ENCODE peak calls at places on chromosomes 6 and 20, in five cellular contexts. One of them, this sample, is unnamed.

GRCh38 chr20:55522296-55522815 is 483.0 kb downstream of the CBLN4 start:
- DNase-seq in body of pancreas: no peak
- DNase-seq in ascending aorta: no peak
- DNase-seq in left lung: no peak
- DNase-seq in aorta: no peak
- DNase-seq in this sample: no peak

GRCh38 chr6:134249412-134249758 is 68.5 kb downstream of the SGK1 start:
- DNase-seq in body of pancreas: peak; percentile 27
- DNase-seq in ascending aorta: no peak
- DNase-seq in left lung: no peak
- DNase-seq in aorta: no peak
- DNase-seq in this sample: no peak

GRCh38 chr6:137550527-137550926 is 56.3 kb upstream of the OLIG3 start:
- DNase-seq in body of pancreas: no peak
- DNase-seq in ascending aorta: no peak
- DNase-seq in left lung: no peak
- DNase-seq in aorta: no peak
- DNase-seq in this sample: no peak

GRCh38 chr6:96246563-96246962 is 230.8 kb downstream of the FUT9 start:
- DNase-seq in body of pancreas: no peak
- DNase-seq in ascending aorta: no peak
- DNase-seq in left lung: no peak
- DNase-seq in aorta: no peak
- DNase-seq in this sample: no peak

GRCh38 chr6:75206338-75207210 is 721 bp upstream of the COL12A1 start:
- DNase-seq in body of pancreas: no peak
- DNase-seq in ascending aorta: no peak
- DNase-seq in left lung: peak; percentile 32
- DNase-seq in aorta: peak; percentile 81
- DNase-seq in this sample: no peak

GRCh38 chr6:85360794-85361642 is 88.9 kb upstream of the NT5E start:
- DNase-seq in body of pancreas: peak; percentile 12
- DNase-seq in ascending aorta: no peak
- DNase-seq in left lung: peak; percentile 35
- DNase-seq in aorta: no peak
- DNase-seq in this sample: peak; percentile 75

GRCh38 chr20:13187899-13188298 is 33.2 kb upstream of the ISM1 start:
- DNase-seq in body of pancreas: no peak
- DNase-seq in ascending aorta: no peak
- DNase-seq in left lung: no peak
- DNase-seq in aorta: no peak
- DNase-seq in this sample: no peak

GRCh38 chr6:38302081-38302480 is 337.6 kb downstream of the BTBD9 start:
- DNase-seq in body of pancreas: no peak
- DNase-seq in ascending aorta: no peak
- DNase-seq in left lung: no peak
- DNase-seq in aorta: no peak
- DNase-seq in this sample: no peak

GRCh38 chr6:125423047-125423446 is 121.3 kb upstream of the HDDC2 start:
- DNase-seq in body of pancreas: no peak
- DNase-seq in ascending aorta: no peak
- DNase-seq in left lung: no peak
- DNase-seq in aorta: no peak
- DNase-seq in this sample: no peak

GRCh38 chr6:78749326-78749725 is 118.0 kb upstream of the IRAK1BP1 start:
- DNase-seq in body of pancreas: no peak
- DNase-seq in ascending aorta: no peak
- DNase-seq in left lung: no peak
- DNase-seq in aorta: no peak
- DNase-seq in this sample: no peak

GRCh38 chr6:37015532-37015931 is 10.1 kb downstream of the FGD2 start:
- DNase-seq in body of pancreas: no peak
- DNase-seq in ascending aorta: no peak
- DNase-seq in left lung: no peak
- DNase-seq in aorta: no peak
- DNase-seq in this sample: no peak

GRCh38 chr6:14984454-14984853 is 261.4 kb upstream of the JARID2 start:
- DNase-seq in body of pancreas: peak; percentile 37
- DNase-seq in ascending aorta: no peak
- DNase-seq in left lung: peak; percentile 47
- DNase-seq in aorta: no peak
- DNase-seq in this sample: peak; percentile 6

GRCh38 chr20:38731738-38732113 is 7.4 kb downstream of the SLC32A1 start:
- DNase-seq in body of pancreas: no peak
- DNase-seq in ascending aorta: no peak
- DNase-seq in left lung: no peak
- DNase-seq in aorta: no peak
- DNase-seq in this sample: no peak

GRCh38 chr20:52259295-52259694 is 67.7 kb upstream of the ZFP64 start:
- DNase-seq in body of pancreas: no peak
- DNase-seq in ascending aorta: no peak
- DNase-seq in left lung: no peak
- DNase-seq in aorta: no peak
- DNase-seq in this sample: no peak

GRCh38 chr20:920306-920705 is 4.2 kb upstream of the ANGPT4 start:
- DNase-seq in body of pancreas: no peak
- DNase-seq in ascending aorta: no peak
- DNase-seq in left lung: no peak
- DNase-seq in aorta: no peak
- DNase-seq in this sample: no peak

GRCh38 chr6:149060300-149060984 is 257.1 kb upstream of the TAB2 start:
- DNase-seq in body of pancreas: peak; percentile 27
- DNase-seq in ascending aorta: no peak
- DNase-seq in left lung: no peak
- DNase-seq in aorta: no peak
- DNase-seq in this sample: no peak

GRCh38 chr20:10306440-10307358 is 88.1 kb downstream of the SNAP25 start:
- DNase-seq in body of pancreas: no peak
- DNase-seq in ascending aorta: no peak
- DNase-seq in left lung: no peak
- DNase-seq in aorta: no peak
- DNase-seq in this sample: no peak

GRCh38 chr6:65711531-65711930 is 4.5 kb upstream of the EYS start:
- DNase-seq in body of pancreas: no peak
- DNase-seq in ascending aorta: no peak
- DNase-seq in left lung: no peak
- DNase-seq in aorta: no peak
- DNase-seq in this sample: no peak

GRCh38 chr6:2158596-2159271 is 86.7 kb downstream of the GMDS start:
- DNase-seq in body of pancreas: no peak
- DNase-seq in ascending aorta: no peak
- DNase-seq in left lung: no peak
- DNase-seq in aorta: no peak
- DNase-seq in this sample: no peak

GRCh38 chr6:21265264-21266044 is 328.1 kb upstream of the SOX4 start:
- DNase-seq in body of pancreas: no peak
- DNase-seq in ascending aorta: no peak
- DNase-seq in left lung: no peak
- DNase-seq in aorta: no peak
- DNase-seq in this sample: peak; percentile 55

GRCh38 chr6:44234101-44235090 is 11.0 kb downstream of the SLC29A1 start:
- DNase-seq in body of pancreas: peak; percentile 72
- DNase-seq in ascending aorta: peak; percentile 76
- DNase-seq in left lung: no peak
- DNase-seq in aorta: peak; percentile 94
- DNase-seq in this sample: peak; percentile 34

GRCh38 chr6:33217246-33217645 is 8.9 kb downstream of the RING1 start:
- DNase-seq in body of pancreas: no peak
- DNase-seq in ascending aorta: no peak
- DNase-seq in left lung: no peak
- DNase-seq in aorta: no peak
- DNase-seq in this sample: no peak

GRCh38 chr6:169503556-169503955 is 198.3 kb downstream of the WDR27 start:
- DNase-seq in body of pancreas: no peak
- DNase-seq in ascending aorta: no peak
- DNase-seq in left lung: no peak
- DNase-seq in aorta: no peak
- DNase-seq in this sample: no peak
- H3K27ac ChIP-seq in body of pancreas: no peak overlapping the region
- H3K27ac ChIP-seq in ascending aorta: no peak overlapping the region
- H3K27ac ChIP-seq in left lung: no peak overlapping the region
- H3K27ac ChIP-seq in aorta: no peak overlapping the region
- H3K27ac ChIP-seq in this sample: no peak overlapping the region

DNA sequence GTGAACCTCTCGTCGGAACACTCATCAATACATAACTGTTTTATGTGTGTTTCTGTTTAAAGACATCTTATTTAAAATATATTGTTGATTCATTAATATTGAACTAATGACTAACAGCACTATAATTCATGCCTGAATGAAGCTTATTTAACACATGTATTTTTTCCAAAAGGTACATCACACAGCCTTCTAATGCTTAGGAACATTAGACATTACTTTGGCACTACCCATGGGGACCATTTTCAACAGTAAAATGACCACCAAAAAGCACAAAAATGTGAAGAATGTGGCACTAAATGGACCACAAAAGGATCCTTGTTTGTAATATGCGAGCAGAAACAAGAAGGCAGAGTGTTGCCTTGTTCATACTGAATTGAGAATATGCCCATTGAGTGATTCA is 109.2 kb downstream of the CEP57L1 start:
- DNase-seq in body of pancreas: no peak
- DNase-seq in ascending aorta: no peak
- DNase-seq in left lung: no peak
- DNase-seq in aorta: no peak
- DNase-seq in this sample: no peak
- H3K27ac ChIP-seq in body of pancreas: no peak overlapping the region
- H3K27ac ChIP-seq in ascending aorta: no peak overlapping the region
- H3K27ac ChIP-seq in left lung: no peak overlapping the region
- H3K27ac ChIP-seq in aorta: no peak overlapping the region
- H3K27ac ChIP-seq in this sample: no peak overlapping the region

GRCh38 chr6:18416341-18416679 is 29.2 kb downstream of the RNF144B start:
- DNase-seq in body of pancreas: no peak
- DNase-seq in ascending aorta: no peak
- DNase-seq in left lung: no peak
- DNase-seq in aorta: no peak
- DNase-seq in this sample: no peak
- H3K27ac ChIP-seq in body of pancreas: no peak overlapping the region
- H3K27ac ChIP-seq in ascending aorta: peak overlapping the region; percentile 83
- H3K27ac ChIP-seq in left lung: no peak overlapping the region
- H3K27ac ChIP-seq in aorta: peak overlapping the region; percentile 43
- H3K27ac ChIP-seq in this sample: no peak overlapping the region

GRCh38 chr6:157961829-157962228 is 19.8 kb upstream of the SYNJ2 start:
- DNase-seq in body of pancreas: no peak
- DNase-seq in ascending aorta: no peak
- DNase-seq in left lung: no peak
- DNase-seq in aorta: no peak
- DNase-seq in this sample: no peak
- H3K27ac ChIP-seq in body of pancreas: no peak overlapping the region
- H3K27ac ChIP-seq in ascending aorta: no peak overlapping the region
- H3K27ac ChIP-seq in left lung: no peak overlapping the region
- H3K27ac ChIP-seq in aorta: no peak overlapping the region
- H3K27ac ChIP-seq in this sample: no peak overlapping the region

GRCh38 chr20:46903937-46904336 is 9.3 kb downstream of the EYA2 start:
- DNase-seq in body of pancreas: no peak
- DNase-seq in ascending aorta: no peak
- DNase-seq in left lung: no peak
- DNase-seq in aorta: no peak
- DNase-seq in this sample: no peak
- H3K27ac ChIP-seq in body of pancreas: no peak overlapping the region
- H3K27ac ChIP-seq in ascending aorta: no peak overlapping the region
- H3K27ac ChIP-seq in left lung: no peak overlapping the region
- H3K27ac ChIP-seq in aorta: no peak overlapping the region
- H3K27ac ChIP-seq in this sample: no peak overlapping the region

GRCh38 chr6:16339263-16339587 is 100.8 kb downstream of the GMPR start:
- DNase-seq in body of pancreas: no peak
- DNase-seq in ascending aorta: no peak
- DNase-seq in left lung: no peak
- DNase-seq in aorta: no peak
- DNase-seq in this sample: no peak

GRCh38 chr6:16343593-16343992 is 105.2 kb downstream of the GMPR start:
- DNase-seq in body of pancreas: no peak
- DNase-seq in ascending aorta: no peak
- DNase-seq in left lung: no peak
- DNase-seq in aorta: no peak
- DNase-seq in this sample: no peak

GRCh38 chr6:16346831-16347230 is 108.4 kb downstream of the GMPR start:
- DNase-seq in body of pancreas: no peak
- DNase-seq in ascending aorta: no peak
- DNase-seq in left lung: no peak
- DNase-seq in aorta: no peak
- DNase-seq in this sample: no peak

GRCh38 chr6:16345449-16346330 is 107.3 kb downstream of the GMPR start:
- DNase-seq in body of pancreas: no peak
- DNase-seq in ascending aorta: no peak
- DNase-seq in left lung: no peak
- DNase-seq in aorta: no peak
- DNase-seq in this sample: peak; percentile 29

DNA sequence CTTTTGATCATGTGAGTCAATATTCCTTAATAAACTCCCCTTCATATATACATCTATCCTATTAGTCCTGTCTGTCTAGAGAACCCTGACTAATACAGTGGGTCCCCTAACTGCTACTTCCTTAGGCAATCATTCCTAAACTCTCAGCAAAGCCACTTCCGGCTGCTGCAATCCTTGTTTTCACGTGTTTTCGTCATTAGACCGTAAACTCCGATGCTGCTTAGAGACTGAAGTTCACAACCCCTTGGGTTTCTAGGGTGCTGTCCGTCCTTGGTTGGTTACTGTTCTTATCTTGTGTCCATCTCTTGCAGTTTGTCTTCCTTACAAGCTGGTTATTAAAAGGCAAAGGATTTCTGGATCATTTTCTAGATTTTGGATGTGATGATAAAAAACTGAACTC is 106.4 kb downstream of the GMPR start:
- DNase-seq in body of pancreas: no peak
- DNase-seq in ascending aorta: no peak
- DNase-seq in left lung: no peak
- DNase-seq in aorta: no peak
- DNase-seq in this sample: no peak
- H3K27ac ChIP-seq in body of pancreas: no peak overlapping the region
- H3K27ac ChIP-seq in ascending aorta: no peak overlapping the region
- H3K27ac ChIP-seq in left lung: no peak overlapping the region
- H3K27ac ChIP-seq in aorta: no peak overlapping the region
- H3K27ac ChIP-seq in this sample: peak overlapping the region; percentile 52

This sample was measured in PC-9.